ENCODE peak calls at places on chromosomes 13 and 19, in four cellular contexts. A, V, M and F are unnamed samples.

GRCh38 chr13:94192576-94192975 is 286.9 kb downstream of the DCT start:
- DNase-seq in M (peak), A (no peak), V (no peak), F (peak)

GRCh38 chr19:1650627-1651009 is 1.8 kb downstream of the TCF3 start:
- DNase-seq in A (peak), M (no peak), V (no peak), F (no peak)

GRCh38 chr13:114043421-114044053 is 69.7 kb upstream of the C13orf46 start:
- DNase-seq in V (peak), A (no peak), M (no peak), F (no peak)

GRCh38 chr19:50152578-50152977 is 10.5 kb downstream of the IZUMO2 start:
- DNase-seq in V (no peak), M (no peak), A (no peak), F (no peak)

GRCh38 chr19:2645816-2646215 is 56.7 kb downstream of the GNG7 start:
- DNase-seq in M (no peak), A (no peak), V (no peak), F (no peak)

GRCh38 chr19:19592690-19593089 is 25.8 kb downstream of the PBX4 start:
- DNase-seq in M (no peak), V (no peak), A (no peak), F (no peak)

GRCh38 chr13:25753976-25754375 is 297.8 kb downstream of the SHISA2 start:
- DNase-seq in M (no peak), V (no peak), A (no peak), F (no peak)

GRCh38 chr13:30346159-30346788 is 38.9 kb upstream of the KATNAL1 start:
- DNase-seq in V (no peak), M (no peak), A (no peak), F (no peak)

GRCh38 chr13:109672545-109672944 is 113.8 kb downstream of the IRS2 start:
- DNase-seq in V (no peak), A (no peak), M (no peak), F (peak)

GRCh38 chr13:99083976-99084375 is 106.1 kb upstream of the DOCK9 start:
- DNase-seq in V (no peak), A (no peak), M (no peak), F (no peak)

GRCh38 chr13:67395577-67395976 is 165.4 kb upstream of the PCDH9 start:
- DNase-seq in V (no peak), A (no peak), M (no peak), F (no peak)

GRCh38 chr13:80132741-80133601 is 208.0 kb downstream of the SPRY2 start:
- DNase-seq in A (peak), V (no peak), M (no peak), F (peak)

GRCh38 chr19:34253711-34254551 is 423 bp upstream of the GARRE1 start:
- DNase-seq in A (peak), V (peak), M (peak), F (no peak)

GRCh38 chr19:6610934-6611370 is 20.0 kb upstream of the CD70 start:
- DNase-seq in M (peak), V (no peak), A (no peak), F (peak)

GRCh38 chr19:33005440-33005839 is 33.4 kb downstream of the FAAP24 start:
- DNase-seq in M (peak), A (no peak), V (no peak), F (no peak)

GRCh38 chr19:29665826-29666633 is 769 bp downstream of the PLEKHF1 start:
- DNase-seq in A (peak), M (peak), V (peak), F (peak)

GRCh38 chr13:50292082-50292481 is 276.8 kb downstream of the KCNRG start:
- DNase-seq in V (no peak), M (no peak), A (no peak), F (no peak)

GRCh38 chr19:50639121-50640112 is at the start of gene SYT3:
- DNase-seq in M (no peak), V (no peak), A (no peak), F (no peak)

GRCh38 chr19:33063356-33064116 is 1.2 kb downstream of the RHPN2 start:
- DNase-seq in V (no peak), A (no peak), M (no peak), F (peak)

GRCh38 chr19:39915101-39915847 is 19.2 kb downstream of the FCGBP start:
- DNase-seq in M (no peak), V (no peak), A (no peak), F (no peak)

GRCh38 chr19:55985254-55985653 is 1.3 kb upstream of the NLRP5 start:
- DNase-seq in V (no peak), M (no peak), A (no peak), F (no peak)

GRCh38 chr13:41017744-41018582 is 1.2 kb downstream of the ELF1 start:
- DNase-seq in M (peak), A (no peak), V (no peak), F (no peak)

GRCh38 chr13:24050292-24050711 is 110.2 kb upstream of the SPATA13 start:
- DNase-seq in V (no peak), M (peak), A (peak), F (peak)

GRCh38 chr13:59960683-59961082 is 203.0 kb downstream of the DIAPH3 start:
- DNase-seq in M (no peak), A (no peak), V (no peak), F (no peak)

GRCh38 chr19:13044160-13044853 is 49.0 kb downstream of the NFIX start:
- DNase-seq in A (no peak), M (peak), V (no peak), F (no peak)

GRCh38 chr13:59371229-59371628 is 792.5 kb downstream of the DIAPH3 start:
- DNase-seq in A (no peak), M (no peak), V (no peak), F (no peak)

GRCh38 chr13:27631156-27631555 is 9.5 kb downstream of the POLR1D start:
- DNase-seq in A (no peak), M (peak), V (no peak), F (no peak)

GRCh38 chr19:56404705-56405056 is 549 bp downstream of the ZNF583 start:
- DNase-seq in A (no peak), V (no peak), M (peak), F (no peak)

GRCh38 chr13:95607363-95607762 is 37.1 kb downstream of the DZIP1 start:
- DNase-seq in A (no peak), V (no peak), M (peak), F (peak)

GRCh38 chr19:35262101-35262761 is 6.5 kb upstream of the USF2 start:
- DNase-seq in M (no peak), V (no peak), A (no peak), F (no peak)

GRCh38 chr13:43783820-43784219 is 3.0 kb downstream of the ENOX1 start:
- DNase-seq in A (no peak), V (no peak), M (peak), F (peak)

GRCh38 chr19:58338825-58339558 is 12.2 kb downstream of the ZSCAN22 start:
- DNase-seq in M (peak), A (no peak), V (no peak), F (no peak)

GRCh38 chr13:63304497-63304896 is 1888.8 kb upstream of the PCDH20 start:
- DNase-seq in A (no peak), V (no peak), M (no peak), F (no peak)

GRCh38 chr19:28966737-28967401 is 246.1 kb downstream of the UQCRFS1 start:
- DNase-seq in V (no peak), M (no peak), A (no peak), F (no peak)

GRCh38 chr19:39448271-39448670 is 2.9 kb downstream of the SUPT5H start:
- DNase-seq in A (no peak), V (no peak), M (peak), F (peak)

GRCh38 chr19:46697142-46697960 is 19.6 kb downstream of the PRKD2 start:
- DNase-seq in A (peak), M (peak), V (no peak), F (no peak)

DNA sequence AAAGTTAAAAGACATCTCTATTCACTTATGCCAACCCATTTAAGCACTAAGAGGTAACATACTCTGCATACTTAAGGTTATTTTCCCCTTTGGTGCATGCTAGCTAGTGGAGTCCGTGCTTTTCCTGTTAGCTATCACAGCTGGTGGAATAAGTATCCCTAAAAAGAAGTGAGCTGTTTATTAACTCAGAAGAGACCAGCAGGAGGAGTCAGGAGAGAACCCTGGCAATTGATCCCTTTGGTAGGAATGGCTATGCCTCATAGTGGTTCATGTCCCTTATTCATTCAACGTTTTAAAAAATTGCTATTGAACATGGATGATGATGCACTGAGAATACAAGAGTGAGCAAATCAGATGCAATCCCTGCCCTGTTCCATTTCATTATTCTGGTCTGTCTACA is 12.4 kb upstream of the NEK5 start:
- DNase-seq in M (no peak), A (no peak), V (no peak), F (no peak)
- TF ChIP-seq CTCF in M (no peak), A (no peak), V (no peak), F (no peak)

DNA sequence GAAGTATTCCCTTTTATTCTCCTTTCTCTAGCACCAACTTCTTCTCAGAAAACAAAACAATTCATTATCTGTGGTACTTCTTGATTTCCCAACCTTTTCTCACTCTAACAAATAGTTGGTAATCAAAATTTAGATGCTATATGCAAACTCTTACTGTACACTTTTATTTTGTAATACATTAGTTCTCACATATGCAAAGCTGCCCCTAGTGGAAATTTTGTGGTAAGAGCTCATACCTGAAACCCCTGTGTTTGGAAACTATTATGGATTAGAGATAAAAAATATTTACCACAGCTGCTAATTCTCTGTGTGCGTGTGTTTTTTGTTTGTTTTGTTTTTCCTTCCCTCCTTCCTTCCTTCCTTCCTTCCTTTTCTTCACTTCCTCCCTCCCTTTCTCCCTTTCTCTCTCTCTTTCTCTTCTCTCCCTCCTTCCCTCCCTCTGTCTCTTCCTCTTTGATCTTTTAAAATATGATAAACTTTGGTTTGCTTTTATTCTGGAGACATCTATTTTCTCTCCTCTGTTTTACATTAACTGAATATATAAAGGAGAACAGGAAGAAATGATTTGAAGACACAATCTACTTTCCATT is 537.4 kb downstream of the SLITRK6 start:
- DNase-seq in A (no peak), M (peak), V (no peak), F (no peak)
- TF ChIP-seq CTCF in A (no peak), M (peak), V (no peak), F (peak)

DNA sequence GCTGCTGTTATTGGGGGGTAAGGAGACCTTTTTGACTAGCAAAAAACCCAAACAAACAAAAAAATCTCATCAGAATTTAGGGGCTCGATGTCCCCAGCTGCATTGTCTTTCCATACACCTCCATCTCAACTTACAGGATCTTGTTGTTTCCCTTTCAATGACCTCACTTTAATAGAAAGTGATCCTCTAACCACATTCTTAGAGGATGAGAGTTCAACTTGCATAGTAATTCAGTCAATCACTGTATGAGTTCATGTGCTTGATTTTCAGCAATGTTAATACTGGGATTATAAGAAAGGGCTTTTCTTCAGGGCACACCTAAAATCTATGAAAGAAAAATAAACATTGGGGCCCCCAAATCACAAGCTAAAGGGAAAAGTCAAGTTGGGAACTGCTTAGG is 1512.0 kb downstream of the SLITRK1 start:
- DNase-seq in V (no peak), M (peak), A (no peak), F (peak)
- TF ChIP-seq CTCF in V (no peak), M (no peak), A (no peak), F (no peak)

GRCh38 chr13:45464141-45464686 is 525 bp upstream of the COG3 start:
- DNase-seq in A (no peak), M (no peak), V (no peak), F (no peak)
- TF ChIP-seq CTCF in A (peak), M (peak), V (no peak), F (no peak)

GRCh38 chr19:16799740-16800139 is 29.5 kb upstream of the SIN3B start:
- DNase-seq in V (no peak), A (no peak), M (no peak), F (no peak)

GRCh38 chr19:16804176-16804575 is 25.0 kb upstream of the SIN3B start:
- DNase-seq in M (no peak), V (no peak), A (no peak), F (no peak)

GRCh38 chr19:16795731-16796130 is 33.5 kb upstream of the SIN3B start:
- DNase-seq in V (no peak), A (no peak), M (no peak), F (no peak)

GRCh38 chr19:16797876-16798275 is 31.3 kb upstream of the SIN3B start:
- DNase-seq in A (no peak), M (no peak), V (no peak), F (no peak)

DNA sequence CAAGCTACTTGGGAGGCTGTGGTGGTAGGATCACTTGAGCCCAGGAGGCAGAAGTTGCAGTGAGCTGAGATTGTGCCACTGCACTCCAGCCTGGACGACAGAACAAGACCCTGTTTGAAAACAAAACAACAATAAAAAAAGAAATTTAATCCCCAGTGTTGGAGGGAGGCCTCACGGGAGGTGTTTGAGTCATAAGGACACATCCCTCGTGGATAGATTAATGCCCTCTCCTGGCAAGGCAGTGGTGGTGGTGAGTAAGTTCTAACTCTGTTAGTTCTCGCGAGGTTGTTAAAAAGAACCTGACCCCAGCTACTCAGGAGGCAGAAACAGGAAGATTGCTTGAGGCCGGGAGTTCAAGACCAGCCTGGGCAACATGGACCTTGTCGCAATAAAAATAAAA is 27.6 kb upstream of the SIN3B start:
- DNase-seq in V (no peak), A (no peak), M (peak), F (peak)
- TF ChIP-seq CTCF in V (no peak), A (no peak), M (peak), F (peak)

DNA sequence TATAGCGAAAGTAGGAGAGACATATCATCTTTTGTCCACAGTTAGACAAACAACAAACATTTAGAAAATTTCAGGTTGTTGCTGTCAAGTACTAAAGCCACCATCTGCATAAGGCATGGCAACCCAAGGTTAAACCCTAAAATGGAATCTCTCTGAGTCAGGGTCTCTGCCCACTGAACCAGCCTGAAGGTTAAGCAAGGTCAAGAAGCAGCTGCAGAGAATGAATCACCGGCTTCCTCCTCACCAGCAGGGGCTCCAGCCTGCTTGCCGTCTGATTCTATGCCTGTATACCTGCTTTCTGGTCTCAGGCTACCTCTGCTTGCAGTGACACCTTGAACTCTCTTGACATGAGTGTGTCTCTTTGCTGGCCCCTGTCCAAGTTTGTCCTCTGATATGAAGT is 726.2 kb upstream of the SGCG start:
- DNase-seq in V (no peak), M (no peak), A (no peak), F (no peak)
- TF ChIP-seq CTCF in V (no peak), M (no peak), A (no peak), F (no peak)

DNA sequence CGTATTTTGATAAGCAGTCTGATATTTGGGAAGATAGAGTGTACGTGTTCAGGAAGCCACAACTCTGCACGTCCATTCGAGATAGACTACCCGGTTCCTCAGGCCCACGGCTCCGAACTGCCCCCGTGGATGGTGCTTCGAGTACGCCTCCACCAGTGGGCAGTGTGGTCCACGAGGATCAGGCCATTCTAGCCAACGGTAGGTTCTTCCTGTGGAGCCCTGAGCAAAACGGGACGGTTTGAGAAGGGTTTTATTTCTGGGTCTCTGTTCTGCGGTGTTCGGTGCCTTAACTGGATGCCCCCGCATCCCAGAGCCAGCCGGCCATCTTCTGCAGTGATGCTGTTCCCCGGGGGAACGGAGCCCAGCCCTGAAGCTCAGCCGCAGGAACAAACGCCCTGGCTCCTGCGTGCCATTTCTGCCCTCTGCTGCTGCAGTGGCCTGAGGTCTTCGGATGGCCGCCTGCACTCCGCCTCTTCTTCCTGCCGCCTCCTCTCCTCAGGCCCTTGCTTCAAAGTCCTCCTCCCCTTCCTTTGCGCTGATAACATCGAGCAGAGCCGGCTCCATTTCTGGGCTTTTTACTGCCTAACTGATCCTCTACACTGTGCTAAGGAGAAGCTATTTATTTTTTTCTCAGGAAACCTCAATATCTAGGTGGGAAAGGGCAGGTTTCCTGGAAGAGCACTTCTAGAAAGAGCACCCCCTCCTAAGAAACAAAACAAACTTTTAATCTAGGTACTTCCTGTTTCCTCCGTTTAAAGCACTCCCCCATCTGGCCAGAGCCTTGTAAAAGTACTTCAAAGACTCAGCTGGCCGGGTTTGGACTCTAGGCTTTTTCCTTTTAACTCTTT is 36.2 kb upstream of the SLC46A3 start:
- DNase-seq in A (no peak), V (no peak), M (no peak), F (no peak)
- TF ChIP-seq CTCF in A (no peak), V (no peak), M (no peak), F (peak)

GRCh38 chr13:106357198-106357597 is 178.3 kb downstream of the EFNB2 start:
- DNase-seq in A (no peak), V (no peak), M (no peak), F (no peak)
- TF ChIP-seq CTCF in A (no peak), V (no peak), M (no peak), F (no peak)

GRCh38 chr13:20702530-20702929 is 969 bp upstream of the IL17D start:
- DNase-seq in V (no peak), A (no peak), M (no peak), F (no peak)

GRCh38 chr13:20704459-20705069 is 1.1 kb downstream of the IL17D start:
- DNase-seq in A (no peak), M (no peak), V (no peak), F (no peak)

GRCh38 chr13:20703785-20704458 is 423 bp downstream of the IL17D start:
- DNase-seq in M (peak), A (peak), V (no peak), F (peak)

GRCh38 chr13:20700288-20700687 is 3.2 kb upstream of the IL17D start:
- DNase-seq in M (no peak), A (no peak), V (no peak), F (no peak)

GRCh38 chr13:20702945-20703784 is at the start of gene IL17D:
- DNase-seq in V (no peak), A (peak), M (no peak), F (no peak)
- TF ChIP-seq CTCF in V (peak), A (no peak), M (no peak), F (peak)